ENCODE peak calls at places on chromosomes 6 and 20, in nine cellular contexts. O is uterus; Q is PC-9; Z is upper lobe of left lung; R is hepatocyte; M is neuronal stem cell; L is fibroblast of lung; S is CD8-positive, alpha-beta T cell; W is sigmoid colon. F is an unnamed sample.
A peak's percentile ranks its signal among the peaks of the same experiment; 100 is the strongest.

GRCh38 chr6:89694428-89694827 is 55.9 kb upstream of the LYRM2 start:
- DNase-seq in O (no peak), Q (no peak), Z (no peak), R (no peak), M (no peak), L (no peak), S (no peak), W (no peak), F (no peak)

GRCh38 chr6:145829102-145829501 is 14.5 kb upstream of the FBXO30 start:
- DNase-seq in O (no peak), Q (no peak), Z (no peak), R (no peak), M (no peak), L (no peak), S (no peak), W (no peak), F (no peak)

GRCh38 chr6:10375391-10375969 is 39.4 kb downstream of the TFAP2A start:
- DNase-seq in O (no peak), Q (no peak), Z (no peak), R (no peak), M (no peak), L (no peak), S (no peak), W (no peak), F (no peak)

GRCh38 chr20:8447262-8448120 is 315.4 kb downstream of the PLCB1 start:
- DNase-seq in O (no peak), Q (no peak), Z (no peak), R (no peak), M (no peak), L (no peak), S (no peak), W (no peak), F (no peak)

GRCh38 chr20:62822788-62823651 is 6.2 kb downstream of the COL9A3 start:
- DNase-seq in O (no peak), Q (peak; percentile 80), Z (no peak), R (peak; percentile 65), M (no peak), L (no peak), S (no peak), W (no peak), F (peak; percentile 91)

GRCh38 chr6:165308926-165309731 is at the start of gene C6orf118:
- DNase-seq in O (peak; percentile 21), Q (no peak), Z (no peak), R (peak; percentile 86), M (peak; percentile 78), L (peak; percentile 75), S (no peak), W (peak; percentile 69), F (peak; percentile 69)

GRCh38 chr20:25197173-25197869 is 1.8 kb downstream of the ENTPD6 start:
- DNase-seq in O (no peak), Q (peak; percentile 17), Z (no peak), R (no peak), M (no peak), L (no peak), S (no peak), W (no peak), F (no peak)

GRCh38 chr20:47035191-47035590 is 140.5 kb downstream of the EYA2 start:
- DNase-seq in O (no peak), Q (no peak), Z (no peak), R (no peak), M (no peak), L (no peak), S (no peak), W (no peak), F (no peak)

GRCh38 chr6:33061987-33062386 is 11.5 kb downstream of the HLA-DPA1 start:
- DNase-seq in O (no peak), Q (no peak), Z (no peak), R (no peak), M (no peak), L (no peak), S (no peak), W (no peak), F (peak; percentile 22)

GRCh38 chr6:2973656-2974055 is 2.3 kb upstream of the SERPINB6 start:
- DNase-seq in O (no peak), Q (no peak), Z (no peak), R (no peak), M (no peak), L (no peak), S (no peak), W (no peak), F (no peak)

GRCh38 chr20:21956591-21956990 is 251.1 kb downstream of the PAX1 start:
- DNase-seq in O (no peak), Q (no peak), Z (no peak), R (no peak), M (no peak), L (no peak), S (no peak), W (no peak), F (no peak)

GRCh38 chr6:93407186-93407585 is 12.2 kb downstream of the EPHA7 start:
- DNase-seq in O (no peak), Q (no peak), Z (no peak), R (peak; percentile 34), M (no peak), L (peak; percentile 26), S (no peak), W (no peak), F (no peak)

GRCh38 chr20:12860619-12861247 is 148.0 kb upstream of the SPTLC3 start:
- DNase-seq in O (no peak), Q (no peak), Z (no peak), R (no peak), M (no peak), L (no peak), S (no peak), W (no peak), F (no peak)

GRCh38 chr6:2809015-2809414 is 32.6 kb downstream of the SERPINB1 start:
- DNase-seq in O (no peak), Q (no peak), Z (no peak), R (no peak), M (no peak), L (no peak), S (no peak), W (no peak), F (no peak)

GRCh38 chr6:89067796-89068195 is 12.8 kb upstream of the PNRC1 start:
- DNase-seq in O (no peak), Q (no peak), Z (no peak), R (no peak), M (no peak), L (no peak), S (no peak), W (no peak), F (no peak)

GRCh38 chr6:84272298-84272697 is 44.9 kb upstream of the CEP162 start:
- DNase-seq in O (no peak), Q (no peak), Z (no peak), R (no peak), M (no peak), L (no peak), S (no peak), W (no peak), F (no peak)

GRCh38 chr20:56360133-56360898 is 1.5 kb downstream of the FAM210B start:
- DNase-seq in O (no peak), Q (no peak), Z (peak; percentile 23), R (no peak), M (no peak), L (no peak), S (no peak), W (no peak), F (no peak)

GRCh38 chr20:19850190-19850533 is 92.1 kb downstream of the RIN2 start:
- DNase-seq in O (peak; percentile 63), Q (no peak), Z (no peak), R (peak; percentile 51), M (no peak), L (no peak), S (no peak), W (peak; percentile 80), F (no peak)

GRCh38 chr6:53309897-53310291 is 38.9 kb downstream of the ELOVL5 start:
- DNase-seq in O (no peak), Q (no peak), Z (no peak), R (no peak), M (no peak), L (no peak), S (no peak), W (no peak), F (no peak)
- H3K4me1 ChIP-seq in O (no peaks in the 10 kb centered on the region), Q (peaks cover 28% of the 10 kb centered on the region), Z (peaks cover 27% of the 10 kb centered on the region), R (peaks cover 16% of the 10 kb centered on the region), M (peaks cover 9% of the 10 kb centered on the region), L (peaks cover 7% of the 10 kb centered on the region), S (peaks cover 53% of the 10 kb centered on the region), W (peaks cover 41% of the 10 kb centered on the region), F (peaks cover 6% of the 10 kb centered on the region)

GRCh38 chr6:20985821-20986220 is 451.6 kb downstream of the CDKAL1 start:
- DNase-seq in O (no peak), Q (no peak), Z (no peak), R (no peak), M (no peak), L (no peak), S (no peak), W (no peak), F (no peak)
- H3K4me1 ChIP-seq in O (no peaks in the 10 kb centered on the region), Q (no peaks in the 10 kb centered on the region), Z (no peaks in the 10 kb centered on the region), R (no peaks in the 10 kb centered on the region), M (no peaks in the 10 kb centered on the region), L (no peaks in the 10 kb centered on the region), S (no peaks in the 10 kb centered on the region), W (no peaks in the 10 kb centered on the region), F (peaks cover 9% of the 10 kb centered on the region)

GRCh38 chr6:105493776-105494175 is 90.9 kb upstream of the PREP start:
- DNase-seq in O (no peak), Q (no peak), Z (no peak), R (no peak), M (no peak), L (no peak), S (no peak), W (no peak), F (no peak)
- H3K4me1 ChIP-seq in O (peaks cover 14% of the 10 kb centered on the region), Q (no peaks in the 10 kb centered on the region), Z (peaks cover 22% of the 10 kb centered on the region), R (peaks cover 31% of the 10 kb centered on the region), M (peaks cover 3% of the 10 kb centered on the region), L (peaks cover 2% of the 10 kb centered on the region), S (no peaks in the 10 kb centered on the region), W (peaks cover 12% of the 10 kb centered on the region), F (no peaks in the 10 kb centered on the region)

GRCh38 chr6:138492113-138492512 is 7.2 kb downstream of the NHSL1 start:
- DNase-seq in O (no peak), Q (no peak), Z (no peak), R (no peak), M (no peak), L (no peak), S (no peak), W (no peak), F (no peak)

GRCh38 chr6:138492871-138493270 is 6.4 kb downstream of the NHSL1 start:
- DNase-seq in O (no peak), Q (no peak), Z (no peak), R (no peak), M (no peak), L (no peak), S (no peak), W (no peak), F (no peak)

GRCh38 chr6:138493413-138493812 is 5.9 kb downstream of the NHSL1 start:
- DNase-seq in O (no peak), Q (peak; percentile 31), Z (peak; percentile 62), R (peak; percentile 26), M (no peak), L (peak; percentile 91), S (no peak), W (no peak), F (no peak)

GRCh38 chr6:138491020-138491419 is 8.3 kb downstream of the NHSL1 start:
- DNase-seq in O (no peak), Q (no peak), Z (no peak), R (no peak), M (no peak), L (peak; percentile 25), S (no peak), W (no peak), F (no peak)

DNA sequence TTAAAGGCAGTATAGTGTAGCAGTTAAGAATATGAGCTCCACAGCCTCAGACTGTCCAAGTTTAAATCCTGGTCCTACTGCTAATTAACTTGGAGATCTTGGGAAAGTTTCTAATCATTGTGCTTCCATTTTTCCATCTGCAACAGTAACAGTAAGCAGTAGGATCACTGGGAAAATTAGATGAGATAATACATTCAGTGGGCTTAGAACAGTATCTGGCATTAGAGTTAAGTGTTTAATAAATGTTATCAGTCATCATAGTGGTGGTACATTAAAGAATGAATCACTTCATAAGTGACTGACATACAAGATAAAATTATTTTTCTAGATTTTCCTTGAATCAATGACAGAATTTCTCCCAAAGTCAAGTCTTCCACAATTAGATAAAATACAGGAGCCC is 5.0 kb downstream of the NHSL1 start:
- DNase-seq in O (no peak), Q (no peak), Z (no peak), R (no peak), M (no peak), L (no peak), S (no peak), W (no peak), F (no peak)
- H3K4me1 ChIP-seq in O (no peaks in the 10 kb centered on the region), Q (no peaks in the 10 kb centered on the region), Z (no peaks in the 10 kb centered on the region), R (peaks cover 34% of the 10 kb centered on the region), M (peaks cover 10% of the 10 kb centered on the region), L (no peaks in the 10 kb centered on the region), S (no peaks in the 10 kb centered on the region), W (peaks cover 39% of the 10 kb centered on the region), F (no peaks in the 10 kb centered on the region)

F was measured in BE2C.